ENCODE peak calls at places on chromosomes 6 and 20, in six cellular contexts. R is WTC11, Q is HepG2, B is GM12878, E is K562, K is H1. O is an unnamed sample.

GRCh38 chr20:46261456-46262253 is 46.6 kb downstream of the CDH22 start:
- DNase-seq in B (no peak), K (no peak), E (no peak), R (no peak), Q (no peak), O (no peak)

GRCh38 chr6:136685540-136686108 is 106.7 kb downstream of the MAP3K5 start:
- DNase-seq in Q (no peak), R (no peak), B (no peak), E (no peak), K (no peak), O (no peak)

GRCh38 chr6:111253999-111254778 is 166.9 kb downstream of the SLC16A10 start:
- DNase-seq in E (no peak), K (no peak), Q (no peak), R (no peak), B (no peak), O (peak)

GRCh38 chr6:138645976-138646640 is 127.5 kb upstream of the CCDC28A start:
- DNase-seq in E (no peak), R (no peak), B (no peak), Q (no peak), K (no peak), O (no peak)

GRCh38 chr20:39112196-39112743 is 150.1 kb downstream of the DHX35 start:
- DNase-seq in B (no peak), R (peak), K (peak), E (peak), Q (peak), O (peak)

GRCh38 chr6:169229611-169230321 is 23.9 kb downstream of the THBS2 start:
- DNase-seq in B (no peak), E (no peak), R (no peak), K (peak), Q (no peak), O (no peak)

GRCh38 chr20:21433329-21433890 is 36.1 kb upstream of the NKX2-4 start:
- DNase-seq in R (no peak), B (no peak), E (no peak), K (no peak), Q (no peak), O (no peak)

GRCh38 chr6:2940010-2940850 is 31.1 kb downstream of the SERPINB6 start:
- DNase-seq in R (no peak), Q (peak), E (no peak), K (peak), B (peak), O (no peak)

GRCh38 chr20:37598101-37598530 is 70.4 kb upstream of the BLCAP start:
- DNase-seq in R (peak), E (no peak), Q (no peak), B (no peak), K (peak), O (peak)

GRCh38 chr6:123589973-123590372 is 46.8 kb downstream of the TRDN start:
- DNase-seq in B (no peak), E (no peak), Q (no peak), K (no peak), R (no peak), O (peak)

GRCh38 chr20:59656417-59656816 is 52.1 kb downstream of the PHACTR3 start:
- DNase-seq in K (no peak), Q (no peak), R (no peak), E (no peak), B (no peak), O (no peak)

GRCh38 chr6:38387994-38388393 is 251.7 kb downstream of the BTBD9 start:
- DNase-seq in K (no peak), R (no peak), E (no peak), B (no peak), Q (no peak), O (no peak)

GRCh38 chr6:149032599-149033405 is 284.7 kb upstream of the TAB2 start:
- DNase-seq in B (peak), E (no peak), Q (peak), K (no peak), R (no peak), O (no peak)

GRCh38 chr20:44422083-44422482 is 53.6 kb upstream of the TTPAL start:
- DNase-seq in B (no peak), Q (no peak), R (no peak), K (no peak), E (no peak), O (no peak)

GRCh38 chr20:44651507-44652373 is at the start of gene ADA:
- DNase-seq in E (peak), R (peak), Q (peak), B (no peak), K (peak), O (peak)

GRCh38 chr20:57388953-57389694 is 2.1 kb upstream of the RBM38 start:
- DNase-seq in Q (peak), K (peak), E (peak), R (peak), B (no peak), O (peak)

GRCh38 chr6:60643870-60644269 is 1642.2 kb downstream of the KHDRBS2 start:
- DNase-seq in B (no peak), R (no peak), Q (no peak), K (no peak), E (no peak), O (peak)

GRCh38 chr20:22974354-22974753 is 60.8 kb upstream of the SSTR4 start:
- DNase-seq in B (no peak), Q (peak), K (peak), R (peak), E (peak), O (peak)

GRCh38 chr6:26065952-26066380 is 21.3 kb upstream of the HFE start:
- DNase-seq in E (peak), B (peak), K (no peak), Q (peak), R (no peak), O (peak)

GRCh38 chr6:140909156-140909555 is 1223.6 kb upstream of the GJE1 start:
- DNase-seq in R (no peak), E (no peak), B (no peak), K (no peak), Q (no peak), O (no peak)

GRCh38 chr6:170516783-170517616 is 36.1 kb downstream of the PSMB1 start:
- DNase-seq in K (no peak), E (no peak), B (no peak), R (peak), Q (peak), O (peak)

GRCh38 chr20:48975955-48976354 is 54.4 kb downstream of the ARFGEF2 start:
- DNase-seq in B (no peak), Q (no peak), R (no peak), K (no peak), E (no peak), O (no peak)

GRCh38 chr6:40477246-40478126 is 109.7 kb downstream of the LRFN2 start:
- DNase-seq in E (no peak), B (no peak), K (no peak), R (peak), Q (no peak), O (peak)

GRCh38 chr6:138088307-138088744 is 18.9 kb downstream of the PERP start:
- DNase-seq in B (no peak), K (no peak), Q (peak), R (no peak), E (no peak), O (no peak)

GRCh38 chr20:24160563-24161355 is 172.2 kb upstream of the GGTLC1 start:
- DNase-seq in K (peak), E (peak), B (no peak), Q (peak), R (peak), O (peak)

GRCh38 chr6:136782021-136782770 is 10.1 kb downstream of the MAP3K5 start:
- DNase-seq in K (no peak), E (no peak), Q (no peak), B (no peak), R (no peak), O (no peak)

GRCh38 chr20:17873410-17874270 is 95.0 kb downstream of the SNX5 start:
- DNase-seq in Q (peak), R (no peak), K (no peak), B (no peak), E (no peak), O (peak)

GRCh38 chr6:31956796-31957195 is 2.0 kb downstream of the NELFE start:
- DNase-seq in Q (no peak), R (no peak), B (no peak), E (no peak), K (no peak), O (no peak)

DNA sequence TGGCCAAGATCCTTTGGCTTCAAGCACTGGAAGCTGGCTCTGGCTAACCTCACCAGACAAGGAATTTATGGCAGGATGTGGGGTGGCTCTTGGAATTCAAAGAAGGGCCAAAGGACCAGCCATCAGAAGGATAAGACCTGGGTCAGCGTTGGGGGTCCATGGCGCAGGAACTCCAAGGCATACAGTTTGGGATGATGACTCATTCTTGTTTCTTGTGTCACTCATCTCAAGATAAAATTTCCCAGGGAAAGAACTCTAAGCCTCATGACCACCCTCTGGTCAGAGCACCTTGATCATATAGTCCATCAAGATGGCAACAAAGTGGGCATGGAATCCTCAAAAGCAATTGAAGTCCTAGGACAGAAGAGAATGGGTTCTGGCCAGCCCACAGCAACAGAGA is 4.8 kb downstream of the ZBTB9 start:
- DNase-seq in R (no peak), K (no peak), Q (no peak), B (no peak), E (no peak), O (no peak)
- TF ChIP-seq CREB1 in R (no peak), K (no peak), Q (no peak), B (no peak), E (no peak), O (no peak)

DNA sequence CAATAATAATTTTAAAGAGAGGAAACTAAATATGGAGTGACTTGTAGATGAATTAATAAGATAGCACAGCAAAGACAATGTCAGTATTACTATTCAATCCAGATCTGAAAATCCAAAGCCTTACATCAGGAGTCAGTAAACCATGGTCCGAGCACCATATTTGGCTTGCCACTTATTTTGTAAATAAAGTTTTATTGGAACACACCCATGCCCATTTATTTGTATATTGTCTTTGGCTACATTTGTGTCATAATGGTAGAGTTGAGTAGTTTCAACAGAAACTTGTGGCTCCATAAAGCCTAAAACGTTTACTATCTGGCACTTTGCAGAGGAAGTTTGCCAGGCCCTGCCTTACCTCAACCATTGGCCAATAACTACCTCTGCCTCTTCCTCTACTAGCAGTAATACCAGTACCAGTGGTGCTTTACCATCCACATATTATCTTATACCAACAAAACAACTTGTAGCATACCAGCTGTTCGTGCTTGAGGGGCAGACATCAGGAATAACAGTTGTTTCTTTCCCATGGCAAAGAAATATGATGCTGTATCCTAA is 51.8 kb upstream of the SYNJ2 start:
- DNase-seq in B (no peak), R (no peak), E (no peak), K (no peak), Q (no peak), O (no peak)
- TF ChIP-seq CREB1 in B (no peak), R (no peak), E (no peak), K (no peak), Q (no peak), O (no peak)

DNA sequence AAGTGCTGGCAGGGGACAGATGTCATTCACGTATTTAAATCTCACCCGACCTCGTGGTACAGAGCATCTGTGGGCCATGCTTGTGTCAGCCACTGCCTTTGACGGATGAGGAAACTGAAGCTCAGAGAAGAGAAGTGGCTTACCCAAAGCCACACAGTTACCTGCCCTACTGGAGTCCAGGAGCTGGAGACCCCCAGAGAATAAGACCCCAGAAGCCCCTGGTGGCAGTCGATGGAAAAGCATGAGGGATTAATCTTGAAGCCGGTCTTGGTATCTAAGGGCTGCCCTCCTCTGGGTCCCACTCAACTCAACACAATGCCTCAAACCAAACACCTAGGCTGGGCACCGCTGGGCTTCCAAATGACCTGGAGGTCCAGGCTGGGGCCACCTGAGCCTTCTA is 83.1 kb downstream of the GRM4 start:
- DNase-seq in E (no peak), R (peak), B (no peak), Q (no peak), K (peak), O (peak)
- TF ChIP-seq CREB1 in E (no peak), R (no peak), B (no peak), Q (no peak), K (no peak), O (no peak)

DNA sequence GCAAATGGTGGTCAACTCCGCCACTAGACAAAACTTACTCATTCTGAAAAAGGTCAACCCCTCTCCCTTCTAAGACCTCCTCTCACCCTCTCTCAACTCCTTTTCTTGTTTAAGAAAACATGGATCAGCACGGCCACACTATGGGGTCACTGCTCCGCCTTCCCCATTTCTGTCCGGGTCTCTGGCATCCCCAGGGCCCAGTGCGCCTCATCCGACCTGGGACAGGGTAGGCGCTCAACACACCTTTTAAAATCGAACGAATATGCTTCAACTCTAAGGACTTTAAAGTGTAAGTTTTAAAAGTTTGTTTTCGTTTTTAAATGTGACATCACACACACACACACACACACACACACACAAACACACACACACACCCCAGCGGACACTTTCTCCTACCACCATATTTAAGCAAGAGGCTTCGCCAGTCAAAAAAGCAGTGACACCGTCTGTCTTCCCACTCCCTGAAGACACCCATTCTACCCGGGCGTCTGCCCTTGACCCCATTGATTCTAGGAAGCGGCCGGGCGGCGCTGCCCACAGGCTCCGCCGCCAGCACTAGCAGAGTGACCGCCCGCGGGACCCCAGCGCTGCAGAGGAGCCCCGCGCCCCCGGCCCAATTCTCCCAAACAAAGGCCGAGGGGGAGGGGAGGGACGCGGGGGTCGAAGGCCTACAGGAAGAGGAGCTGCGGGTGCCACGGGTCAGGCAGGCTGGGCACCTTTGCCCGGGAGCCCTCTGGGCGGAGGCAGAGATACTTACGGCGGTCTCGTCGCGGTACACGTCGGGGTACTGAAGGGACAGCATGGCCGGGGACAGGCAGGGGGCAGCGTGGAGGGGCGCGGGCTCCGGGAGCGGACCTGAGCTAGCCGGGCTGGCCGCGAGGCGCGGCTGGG is 547 bp downstream of the PREP start:
- DNase-seq in B (no peak), Q (peak), K (peak), R (peak), E (no peak), O (peak)
- TF ChIP-seq CREB1 in B (peak), Q (peak), K (no peak), R (no peak), E (peak), O (no peak)

GRCh38 chr6:89351632-89352328 is 742 bp downstream of the UBE2J1 start:
- DNase-seq in R (no peak), E (no peak), B (no peak), Q (no peak), K (no peak), O (peak)
- TF ChIP-seq CREB1 in R (no peak), E (no peak), B (no peak), Q (no peak), K (no peak), O (no peak)